ENCODE peak calls at places on chromosomes 2 and 18, in six cellular contexts. X is tibial nerve, N is NB4, R is activated B cell treated with CpG ODN at 0.5 μM for 24 hours, W is choroid plexus epithelial cell, G is fibroblast of the aortic adventitia. O is an unnamed sample.

GRCh38 chr2:27672723-27673486 is 9.2 kb downstream of the SLC4A1AP start:
- DNase-seq in X (no peak), N (no peak), R (no peak), W (no peak), G (no peak), O (no peak)

GRCh38 chr2:239638376-239638775 is 237.6 kb upstream of the HDAC4 start:
- DNase-seq in X (no peak), N (no peak), R (no peak), W (no peak), G (no peak), O (no peak)

GRCh38 chr2:174750923-174751441 is 13.3 kb downstream of the CHRNA1 start:
- DNase-seq in X (no peak), N (no peak), R (peak), W (no peak), G (no peak), O (no peak)

GRCh38 chr18:5962362-5962761 is 67.0 kb upstream of the TMEM200C start:
- DNase-seq in X (no peak), N (no peak), R (no peak), W (no peak), G (peak), O (no peak)

GRCh38 chr18:79361766-79362522 is 33.8 kb upstream of the NFATC1 start:
- DNase-seq in X (no peak), N (no peak), R (no peak), W (peak), G (peak), O (no peak)

GRCh38 chr2:71995067-71995665 is 152.5 kb downstream of the CYP26B1 start:
- DNase-seq in X (no peak), N (peak), R (no peak), W (peak), G (peak), O (no peak)

GRCh38 chr2:221676566-221677172 is 104.6 kb upstream of the EPHA4 start:
- DNase-seq in X (no peak), N (no peak), R (no peak), W (no peak), G (peak), O (no peak)

GRCh38 chr2:204655626-204656025 is 110.4 kb downstream of the PARD3B start:
- DNase-seq in X (no peak), N (no peak), R (no peak), W (no peak), G (no peak), O (no peak)

GRCh38 chr2:71706121-71706520 is 252.8 kb downstream of the DYSF start:
- DNase-seq in X (no peak), N (no peak), R (no peak), W (no peak), G (no peak), O (no peak)

GRCh38 chr18:49726564-49726963 is 86.8 kb downstream of the ACAA2 start:
- DNase-seq in X (no peak), N (no peak), R (no peak), W (peak), G (no peak), O (no peak)

GRCh38 chr2:37982147-37982582 is 57.1 kb downstream of the RMDN2 start:
- DNase-seq in X (peak), N (peak), R (peak), W (peak), G (peak), O (no peak)

GRCh38 chr2:85806358-85807118 is 52.7 kb downstream of the ATOH8 start:
- DNase-seq in X (no peak), N (peak), R (no peak), W (peak), G (peak), O (no peak)

GRCh38 chr2:160062283-160063005 is at the start of gene PLA2R1:
- DNase-seq in X (peak), N (no peak), R (no peak), W (peak), G (peak), O (no peak)

GRCh38 chr18:22977847-22978701 is 44.9 kb downstream of the RBBP8 start:
- DNase-seq in X (no peak), N (no peak), R (no peak), W (peak), G (peak), O (no peak)

GRCh38 chr2:208984376-208985100 is 439.3 kb upstream of the MAP2 start:
- DNase-seq in X (no peak), N (no peak), R (no peak), W (no peak), G (no peak), O (no peak)

GRCh38 chr2:137210039-137210438 is 444.7 kb downstream of the THSD7B start:
- DNase-seq in X (no peak), N (no peak), R (no peak), W (no peak), G (no peak), O (no peak)

GRCh38 chr18:74013955-74014354 is 133.7 kb downstream of the FBXO15 start:
- DNase-seq in X (no peak), N (peak), R (no peak), W (peak), G (peak), O (no peak)

GRCh38 chr2:74573747-74574562 is 19.4 kb downstream of the DOK1 start:
- DNase-seq in X (no peak), N (peak), R (no peak), W (peak), G (no peak), O (no peak)

GRCh38 chr2:86123328-86123727 is 17.3 kb downstream of the PTCD3 start:
- DNase-seq in X (no peak), N (no peak), R (no peak), W (no peak), G (no peak), O (no peak)

GRCh38 chr2:9473985-9474360 is 378 bp upstream of the IAH1 start:
- DNase-seq in X (no peak), N (no peak), R (no peak), W (peak), G (peak), O (no peak)

GRCh38 chr2:217366996-217367395 is 507.1 kb upstream of the TNP1 start:
- DNase-seq in X (no peak), N (no peak), R (no peak), W (no peak), G (no peak), O (no peak)

GRCh38 chr2:161076936-161077335 is 83.3 kb upstream of the TANK start:
- DNase-seq in X (no peak), N (no peak), R (no peak), W (no peak), G (no peak), O (no peak)

GRCh38 chr2:122307772-122308171 is 552.3 kb downstream of the TSN start:
- DNase-seq in X (no peak), N (no peak), R (no peak), W (no peak), G (no peak), O (no peak)

GRCh38 chr2:72367530-72368225 is 220.0 kb upstream of the CYP26B1 start:
- DNase-seq in X (no peak), N (no peak), R (no peak), W (peak), G (peak), O (no peak)

GRCh38 chr2:201931955-201932354 is 101.7 kb upstream of the FZD7 start:
- DNase-seq in X (no peak), N (no peak), R (no peak), W (no peak), G (peak), O (no peak)

GRCh38 chr2:124888431-124888830 is 863.3 kb downstream of the CNTNAP5 start:
- DNase-seq in X (no peak), N (no peak), R (no peak), W (no peak), G (no peak), O (no peak)

GRCh38 chr2:29187926-29188325 is 72.7 kb downstream of the CLIP4 start:
- DNase-seq in X (no peak), N (no peak), R (no peak), W (no peak), G (peak), O (no peak)

GRCh38 chr18:394997-395383 is 105.5 kb downstream of the COLEC12 start:
- DNase-seq in X (no peak), N (no peak), R (no peak), W (peak), G (peak), O (no peak)

GRCh38 chr2:25615920-25616319 is 57.5 kb downstream of the DTNB start:
- DNase-seq in X (no peak), N (no peak), R (no peak), W (peak), G (peak), O (no peak)

GRCh38 chr2:116133563-116133962 is 1680.9 kb upstream of the DDX18 start:
- DNase-seq in X (no peak), N (no peak), R (no peak), W (no peak), G (no peak), O (no peak)

GRCh38 chr18:28003451-28003850 is 173.5 kb downstream of the CDH2 start:
- DNase-seq in X (no peak), N (no peak), R (no peak), W (peak), G (peak), O (no peak)

GRCh38 chr18:28063181-28063790 is 113.6 kb downstream of the CDH2 start:
- DNase-seq in X (no peak), N (no peak), R (no peak), W (peak), G (peak), O (no peak)

GRCh38 chr2:62423235-62423634 is 82.8 kb downstream of the TMEM17 start:
- DNase-seq in X (no peak), N (no peak), R (no peak), W (no peak), G (peak), O (no peak)
- TF ChIP-seq CTCF in X (no peak), N (no peak), R (no peak), W (peak), G (peak), O (no peak)

GRCh38 chr2:188979730-188980123 is 5.6 kb downstream of the COL3A1 start:
- DNase-seq in X (no peak), N (no peak), R (no peak), W (peak), G (peak), O (no peak)

GRCh38 chr2:188979119-188979729 is 5.1 kb downstream of the COL3A1 start:
- DNase-seq in X (no peak), N (no peak), R (no peak), W (peak), G (peak), O (no peak)

GRCh38 chr2:188975497-188976102 is 1.4 kb downstream of the COL3A1 start:
- DNase-seq in X (no peak), N (no peak), R (no peak), W (peak), G (peak), O (no peak)

GRCh38 chr2:188976545-188977268 is 2.5 kb downstream of the COL3A1 start:
- DNase-seq in X (no peak), N (no peak), R (no peak), W (peak), G (peak), O (no peak)

GRCh38 chr2:188978291-188979081 is 4.3 kb downstream of the COL3A1 start:
- DNase-seq in X (no peak), N (peak), R (no peak), W (peak), G (peak), O (no peak)
- TF ChIP-seq CTCF in X (peak), N (no peak), R (no peak), W (peak), G (peak), O (no peak)

DNA sequence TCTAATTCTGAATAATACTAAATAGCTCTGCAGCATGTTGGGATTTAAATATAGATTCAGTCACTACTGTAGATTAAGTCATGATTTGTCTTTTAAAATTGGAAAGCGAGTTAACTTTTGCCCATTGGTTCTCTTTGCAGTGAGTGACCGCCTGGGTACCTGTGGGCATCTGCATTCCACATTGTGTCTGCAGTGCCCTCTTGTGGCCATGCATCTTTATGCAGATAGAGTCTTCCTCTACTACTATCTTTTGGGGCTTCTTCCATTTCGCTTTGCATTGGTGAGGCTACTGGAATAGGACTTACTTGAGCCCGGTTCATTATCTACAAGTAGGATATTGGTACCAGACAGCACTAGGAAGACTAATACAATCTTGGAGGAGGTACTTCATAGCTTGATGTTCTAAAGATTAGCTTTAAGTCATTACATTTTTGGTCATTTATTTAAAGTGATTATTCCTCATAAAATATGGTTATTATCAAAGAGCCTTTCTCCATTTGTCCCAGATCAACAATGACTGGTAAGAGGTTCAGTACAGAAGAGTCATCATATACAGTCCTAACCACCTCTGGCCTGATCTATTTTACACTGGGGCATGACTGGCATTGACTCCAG is 203.0 kb downstream of the SOCS6 start:
- DNase-seq in X (peak), N (peak), R (no peak), W (peak), G (peak), O (peak)
- TF ChIP-seq CTCF in X (peak), N (peak), R (peak), W (peak), G (peak), O (peak)

GRCh38 chr2:181054843-181055242 is 74.4 kb downstream of the UBE2E3 start:
- DNase-seq in X (no peak), N (no peak), R (no peak), W (no peak), G (peak), O (no peak)

GRCh38 chr2:181054256-181054655 is 73.9 kb downstream of the UBE2E3 start:
- DNase-seq in X (no peak), N (no peak), R (no peak), W (no peak), G (no peak), O (no peak)

GRCh38 chr2:181063696-181064095 is 83.3 kb downstream of the UBE2E3 start:
- DNase-seq in X (no peak), N (no peak), R (no peak), W (no peak), G (no peak), O (no peak)

GRCh38 chr2:181058378-181059269 is 78.2 kb downstream of the UBE2E3 start:
- DNase-seq in X (no peak), N (peak), R (no peak), W (peak), G (peak), O (no peak)
- TF ChIP-seq CTCF in X (peak), N (peak), R (peak), W (peak), G (peak), O (peak)

GRCh38 chr2:195312662-195313061 is 344.4 kb upstream of the SLC39A10 start:
- DNase-seq in X (no peak), N (peak), R (no peak), W (no peak), G (no peak), O (no peak)
- TF ChIP-seq CTCF in X (no peak), N (no peak), R (no peak), W (no peak), G (no peak), O (no peak)

O was measured in D721Med.